ENCODE peak calls at places on chromosomes 7 and 10, in six cellular contexts. I is A549, V is HepG2, U is endothelial cell of umbilical vein, S is K562, L is GM12878. H is an unnamed sample.

GRCh38 chr10:72334832-72335393 is 19.8 kb downstream of the DNAJB12 start:
- DNase-seq in V (peak; percentile 95), S (no peak), U (peak; percentile 87), I (no peak), L (peak; percentile 95), H (peak; percentile 83)

GRCh38 chr10:105759741-105760140 is 1118.7 kb downstream of the SORCS3 start:
- DNase-seq in V (no peak), I (no peak), S (no peak), U (no peak), L (no peak), H (no peak)

GRCh38 chr10:70333268-70333667 is 49.2 kb downstream of the LRRC20 start:
- DNase-seq in U (no peak), I (no peak), S (no peak), V (no peak), L (no peak), H (no peak)

GRCh38 chr7:1738511-1738910 is 68.4 kb downstream of the ELFN1 start:
- DNase-seq in L (no peak), I (no peak), S (no peak), V (no peak), U (no peak), H (peak; percentile 75)

GRCh38 chr7:14210075-14210474 is 220.6 kb upstream of the ETV1 start:
- DNase-seq in L (no peak), U (no peak), I (no peak), S (no peak), V (no peak), H (no peak)

GRCh38 chr10:132637477-132638129 is 100.0 kb downstream of the INPP5A start:
- DNase-seq in V (peak; percentile 59), S (peak; percentile 31), I (peak; percentile 66), L (peak; percentile 43), U (peak; percentile 68), H (peak; percentile 81)

GRCh38 chr7:24748521-24748920 is 8.7 kb downstream of the GSDME start:
- DNase-seq in V (no peak), L (no peak), S (no peak), I (no peak), U (no peak), H (no peak)

GRCh38 chr7:138804618-138805017 is 6.6 kb upstream of the ATP6V0A4 start:
- DNase-seq in U (no peak), S (no peak), V (no peak), L (no peak), I (no peak), H (no peak)

GRCh38 chr10:36647540-36647939 is 477.9 kb upstream of the ANKRD30A start:
- DNase-seq in L (no peak), S (no peak), V (no peak), U (no peak), I (no peak), H (no peak)

GRCh38 chr10:28533315-28533564 is 322 bp downstream of the WAC start:
- DNase-seq in U (no peak), S (no peak), L (no peak), V (no peak), I (no peak), H (no peak)
- TF ChIP-seq MYC in U (no peak), S (no peak), L (no peak), V (no peak), I (no peak), H (no peak)

DNA sequence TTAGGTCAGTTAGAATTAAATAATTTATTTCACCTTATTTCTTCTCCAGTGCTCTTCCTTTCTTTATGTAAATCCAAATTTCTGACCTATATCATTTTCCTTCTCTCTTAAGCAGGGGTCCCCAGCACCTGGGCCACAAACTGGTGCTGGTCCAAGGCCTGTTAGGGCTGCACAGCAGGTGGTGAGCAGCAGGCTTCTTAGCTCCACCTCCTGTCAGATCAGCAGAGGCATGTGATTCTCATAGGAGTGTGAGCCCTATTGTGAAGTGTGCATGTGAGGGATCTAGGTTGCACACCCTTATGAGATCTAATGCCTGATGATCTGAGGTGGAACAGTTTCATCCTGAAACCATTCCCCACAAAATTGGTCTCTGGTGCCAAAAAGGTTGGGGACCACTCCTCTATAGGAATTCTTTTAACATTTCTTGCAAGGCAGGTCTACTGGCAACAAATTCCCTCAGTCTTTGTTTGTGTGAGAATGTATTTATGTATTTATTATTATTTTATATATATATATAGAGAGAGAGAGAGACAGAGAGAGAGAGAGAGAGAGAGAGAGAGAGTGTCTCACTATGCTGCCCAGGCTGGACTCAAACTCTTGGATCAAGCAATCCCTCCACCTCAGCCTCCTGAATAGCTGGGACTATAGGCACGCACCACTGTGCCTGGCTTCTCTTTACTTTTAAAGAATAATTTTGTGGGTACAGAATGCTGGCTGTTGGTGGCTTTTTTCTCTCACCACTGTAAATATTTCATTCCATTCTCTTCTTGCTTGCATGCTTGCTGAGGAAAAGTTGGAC is 4.3 kb upstream of the ABCC2 start:
- DNase-seq in U (peak; percentile 37), I (peak; percentile 83), L (no peak), S (no peak), V (peak; percentile 39), H (peak; percentile 60)
- TF ChIP-seq MYC in U (no peak), I (no peak), L (no peak), S (no peak), V (no peak), H (no peak)

GRCh38 chr7:33669251-33669670 is 236.1 kb upstream of the BMPER start:
- DNase-seq in V (peak; percentile 70), I (peak; percentile 41), U (peak; percentile 93), L (no peak), S (no peak), H (no peak)
- TF ChIP-seq MYC in V (no peak), I (no peak), U (no peak), L (no peak), S (no peak), H (no peak)

DNA sequence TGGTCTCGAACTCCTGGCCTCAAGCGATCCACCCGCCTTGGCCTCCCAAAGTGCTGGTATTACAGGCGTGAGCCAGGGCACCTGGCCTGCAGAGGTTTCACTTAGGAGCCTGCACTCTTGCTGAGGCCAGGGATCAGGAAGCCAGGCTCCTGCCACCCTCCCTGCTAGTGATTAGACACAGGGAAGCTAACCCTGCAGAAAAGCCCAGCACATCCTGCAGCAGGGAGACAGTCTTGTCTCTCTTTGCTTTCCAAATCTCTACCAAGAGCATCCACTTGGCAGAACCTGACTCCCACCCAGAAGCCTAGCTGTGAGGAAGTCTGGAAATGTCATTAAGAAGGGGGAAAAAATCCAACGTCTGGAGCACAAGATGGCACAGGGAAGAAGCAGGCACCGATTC is 8.0 kb upstream of the FAM171A1 start:
- DNase-seq in S (no peak), L (no peak), V (no peak), U (no peak), I (no peak), H (no peak)
- TF ChIP-seq MYC in S (no peak), L (no peak), V (no peak), U (no peak), I (no peak), H (no peak)

GRCh38 chr7:66265566-66265965 is 60.4 kb downstream of the TPST1 start:
- DNase-seq in U (peak; percentile 26), V (no peak), S (peak; percentile 32), I (peak; percentile 55), L (no peak), H (peak; percentile 43)
- TF ChIP-seq MYC in U (no peak), V (no peak), S (no peak), I (no peak), L (no peak), H (no peak)